ENCODE peak calls at places on chromosome 3, in four cellular contexts. I, C, B and H are unnamed samples.

GRCh38 chr3:11080492-11080891 is 73.8 kb upstream of the HRH1 start:
- DNase-seq in I (no peak), C (no peak), B (no peak), H (no peak)

GRCh38 chr3:14439501-14440167 is 37.2 kb downstream of the SLC6A6 start:
- DNase-seq in B (no peak), C (no peak), I (peak), H (peak)

GRCh38 chr3:123068227-123069020 is 1.6 kb downstream of the PDIA5 start:
- DNase-seq in I (no peak), B (no peak), C (peak), H (no peak)

GRCh38 chr3:72797773-72798543 is 50.3 kb downstream of the SHQ1 start:
- DNase-seq in B (no peak), I (peak), C (no peak), H (peak)

GRCh38 chr3:100354850-100355249 is 20.3 kb downstream of the NIT2 start:
- DNase-seq in B (no peak), I (no peak), C (no peak), H (peak)

GRCh38 chr3:20462226-20462625 is 276.2 kb upstream of the SGO1 start:
- DNase-seq in C (no peak), B (no peak), I (no peak), H (no peak)

GRCh38 chr3:139574026-139574947 is 34.7 kb upstream of the RBP1 start:
- DNase-seq in C (peak), B (no peak), I (peak), H (no peak)

GRCh38 chr3:141386611-141387110 is 18.4 kb downstream of the ZBTB38 start:
- DNase-seq in B (no peak), I (no peak), C (no peak), H (peak)

GRCh38 chr3:114093596-114093995 is 37.1 kb downstream of the QTRT2 start:
- DNase-seq in I (no peak), B (no peak), C (no peak), H (peak)

GRCh38 chr3:106317141-106318055 is 448.6 kb upstream of the CBLB start:
- DNase-seq in I (no peak), C (no peak), B (no peak), H (no peak)

GRCh38 chr3:196179380-196180308 is 31.6 kb downstream of the ZDHHC19 start:
- DNase-seq in C (no peak), I (no peak), B (peak), H (peak)

GRCh38 chr3:138338816-138339215 is 9.2 kb upstream of the NME9 start:
- DNase-seq in B (no peak), I (no peak), C (peak), H (no peak)

GRCh38 chr3:4322635-4323034 is 19.5 kb downstream of the SETMAR start:
- DNase-seq in B (no peak), I (no peak), C (no peak), H (peak)